ENCODE peak calls at places on chromosomes 1 and 21, in seven cellular contexts. Y, U, Z, G, B, R and S are unnamed samples.

GRCh38 chr1:173420330-173420806 is 56.8 kb upstream of the PRDX6 start:
- DNase-seq in Z (no peak), U (peak), Y (peak), G (peak), R (no peak), B (peak), S (peak)

GRCh38 chr1:40451238-40451585 is 936 bp downstream of the ZFP69B start:
- DNase-seq in G (no peak), Y (no peak), U (no peak), B (no peak), R (no peak), Z (no peak), S (no peak)

GRCh38 chr1:232899278-232899677 is 51.1 kb upstream of the NTPCR start:
- DNase-seq in B (no peak), Z (no peak), R (no peak), Y (no peak), U (no peak), G (no peak), S (no peak)

GRCh38 chr1:12335815-12336214 is 106.0 kb downstream of the VPS13D start:
- DNase-seq in R (no peak), Y (no peak), Z (no peak), B (no peak), U (no peak), G (no peak), S (no peak)

GRCh38 chr1:80988896-80989295 is 811.8 kb upstream of the ADGRL2 start:
- DNase-seq in U (no peak), B (no peak), G (no peak), Z (no peak), Y (no peak), R (no peak), S (no peak)

GRCh38 chr1:192904438-192904895 is 95.6 kb downstream of the RGS2 start:
- DNase-seq in Y (peak), G (peak), R (no peak), Z (no peak), B (no peak), U (no peak), S (no peak)

GRCh38 chr1:7207875-7208646 is 422.8 kb downstream of the CAMTA1 start:
- DNase-seq in Z (no peak), G (peak), U (no peak), R (no peak), B (peak), Y (peak), S (peak)

GRCh38 chr1:204114606-204115005 is 37.2 kb downstream of the ETNK2 start:
- DNase-seq in Z (no peak), U (no peak), G (no peak), B (no peak), R (no peak), Y (no peak), S (no peak)

GRCh38 chr1:155607708-155608107 is 2.3 kb upstream of the MSTO1 start:
- DNase-seq in B (no peak), R (no peak), G (peak), U (no peak), Y (no peak), Z (no peak), S (no peak)

GRCh38 chr1:228368801-228369607 is 37.6 kb downstream of the TRIM11 start:
- DNase-seq in R (peak), G (no peak), Z (no peak), U (no peak), Y (no peak), B (peak), S (no peak)

GRCh38 chr1:6247651-6248050 is 3.7 kb downstream of the HES3 start:
- DNase-seq in U (no peak), Y (no peak), B (no peak), G (no peak), Z (no peak), R (no peak), S (no peak)

GRCh38 chr1:30852026-30852425 is 56.5 kb downstream of the SDC3 start:
- DNase-seq in G (peak), R (no peak), B (no peak), U (peak), Y (peak), Z (no peak), S (peak)

GRCh38 chr1:233293556-233294446 is 1.7 kb downstream of the PCNX2 start:
- DNase-seq in B (no peak), U (no peak), G (peak), R (no peak), Z (no peak), Y (no peak), S (no peak)

GRCh38 chr1:150826299-150826698 is 18.2 kb upstream of the CTSK start:
- DNase-seq in Y (no peak), B (no peak), Z (no peak), G (no peak), U (no peak), R (no peak), S (no peak)

GRCh38 chr1:108149796-108150467 is 50.2 kb downstream of the SLC25A24 start:
- DNase-seq in Y (no peak), B (no peak), U (no peak), R (no peak), Z (no peak), G (peak), S (no peak)

GRCh38 chr1:94332952-94333351 is 85.2 kb upstream of the ABCD3 start:
- DNase-seq in Z (no peak), G (peak), Y (peak), U (no peak), B (no peak), R (no peak), S (no peak)

GRCh38 chr1:118113261-118113660 is 71.8 kb downstream of the SPAG17 start:
- DNase-seq in R (no peak), U (no peak), Z (no peak), Y (no peak), B (no peak), G (no peak), S (no peak)

GRCh38 chr1:102852583-102852982 is 255.7 kb downstream of the COL11A1 start:
- DNase-seq in G (no peak), Y (no peak), Z (no peak), B (no peak), U (no peak), R (no peak), S (no peak)

GRCh38 chr1:160005070-160005469 is 26.7 kb downstream of the PIGM start:
- DNase-seq in G (no peak), R (no peak), Z (no peak), U (no peak), B (no peak), Y (no peak), S (no peak)

GRCh38 chr21:25929859-25930520 is 195.2 kb downstream of the GABPA start:
- DNase-seq in G (peak), Y (peak), U (no peak), R (no peak), Z (no peak), B (no peak), S (no peak)
- TF ChIP-seq CTCF in G (peak), Y (no peak), U (no peak), R (no peak), Z (no peak), B (no peak), S (no peak)

GRCh38 chr1:95953005-95953404 is 719.0 kb downstream of the RWDD3 start:
- DNase-seq in Z (no peak), G (peak), R (no peak), U (no peak), B (peak), Y (peak), S (peak)
- TF ChIP-seq CTCF in Z (no peak), G (peak), R (peak), U (no peak), B (no peak), Y (peak), S (no peak)

GRCh38 chr1:32351859-32352745 is 10.2 kb downstream of the FAM229A start:
- DNase-seq in G (peak), Y (peak), R (no peak), B (peak), Z (no peak), U (peak), S (no peak)
- TF ChIP-seq CTCF in G (peak), Y (peak), R (no peak), B (peak), Z (no peak), U (no peak), S (no peak)

DNA sequence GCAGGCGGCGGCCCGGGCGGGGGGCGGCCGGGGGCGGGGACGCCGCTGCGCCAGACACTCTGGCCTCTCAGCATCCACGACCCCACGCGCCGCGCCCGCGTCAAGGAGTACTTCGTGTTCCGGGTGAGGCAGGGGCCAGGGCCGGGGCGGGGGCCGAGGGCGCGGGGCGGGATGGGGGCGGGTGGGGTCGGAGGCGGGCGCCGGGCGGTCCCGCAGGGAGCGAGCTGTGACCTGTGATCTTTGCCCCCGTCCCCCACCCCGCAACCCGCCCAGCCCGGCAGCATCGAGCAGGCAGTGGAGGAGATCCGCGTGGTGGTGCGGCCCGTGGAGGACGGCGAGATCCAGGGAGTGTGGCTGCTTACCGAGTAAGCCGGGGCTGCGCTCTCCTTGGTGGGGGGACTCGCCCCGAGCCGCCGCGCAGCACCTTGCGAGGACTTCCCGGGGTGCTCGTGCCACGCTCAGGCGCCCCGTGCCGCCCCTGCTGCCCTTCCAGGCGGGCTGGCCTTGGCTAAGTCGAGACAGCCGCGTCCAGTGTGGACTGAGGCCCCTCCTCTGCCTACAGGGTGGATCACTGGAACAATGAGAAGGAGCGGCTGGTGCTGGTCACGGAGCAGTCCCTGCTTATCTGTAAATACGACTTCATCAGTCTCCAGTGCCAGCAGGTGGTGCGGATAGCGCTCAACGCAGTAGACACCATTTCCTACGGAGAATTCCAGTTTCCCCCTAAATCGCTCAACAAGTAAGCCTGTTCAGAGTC is 514 bp downstream of the TPRG1L start:
- DNase-seq in G (peak), R (no peak), U (no peak), Z (no peak), B (peak), Y (peak), S (peak)
- TF ChIP-seq CTCF in G (no peak), R (no peak), U (no peak), Z (no peak), B (no peak), Y (no peak), S (no peak)

GRCh38 chr1:67759692-67760029 is 73.6 kb downstream of the GNG12 start:
- DNase-seq in G (no peak), B (no peak), R (no peak), Z (no peak), Y (no peak), U (no peak), S (no peak)

GRCh38 chr1:67759066-67759465 is 74.1 kb downstream of the GADD45A start:
- DNase-seq in R (no peak), G (no peak), B (no peak), Y (no peak), Z (no peak), U (no peak), S (no peak)

GRCh38 chr1:67761054-67761453 is 72.2 kb downstream of the GNG12 start:
- DNase-seq in Y (no peak), B (no peak), U (no peak), Z (no peak), R (no peak), G (no peak), S (no peak)

GRCh38 chr1:67761730-67762129 is 71.5 kb downstream of the GNG12 start:
- DNase-seq in Y (no peak), U (no peak), R (no peak), Z (no peak), B (no peak), G (no peak), S (no peak)

GRCh38 chr1:67760030-67760821 is 73.0 kb downstream of the GNG12 start:
- DNase-seq in R (no peak), G (peak), Y (peak), Z (peak), B (peak), U (peak), S (peak)
- TF ChIP-seq CTCF in R (peak), G (peak), Y (peak), Z (peak), B (peak), U (peak), S (peak)

GRCh38 chr1:114035304-114035700 is 56.0 kb downstream of the OLFML3 start:
- DNase-seq in R (no peak), U (no peak), G (no peak), B (no peak), Z (no peak), Y (no peak), S (no peak)

GRCh38 chr1:114032271-114033218 is 53.3 kb downstream of the OLFML3 start:
- DNase-seq in U (peak), Y (peak), B (no peak), G (peak), Z (no peak), R (no peak), S (no peak)

GRCh38 chr1:114034561-114035303 is 55.5 kb downstream of the OLFML3 start:
- DNase-seq in G (no peak), B (no peak), R (no peak), Y (no peak), Z (no peak), U (no peak), S (no peak)

GRCh38 chr1:114033961-114034360 is 54.7 kb downstream of the OLFML3 start:
- DNase-seq in Y (no peak), G (no peak), Z (no peak), U (no peak), B (no peak), R (no peak), S (no peak)

DNA sequence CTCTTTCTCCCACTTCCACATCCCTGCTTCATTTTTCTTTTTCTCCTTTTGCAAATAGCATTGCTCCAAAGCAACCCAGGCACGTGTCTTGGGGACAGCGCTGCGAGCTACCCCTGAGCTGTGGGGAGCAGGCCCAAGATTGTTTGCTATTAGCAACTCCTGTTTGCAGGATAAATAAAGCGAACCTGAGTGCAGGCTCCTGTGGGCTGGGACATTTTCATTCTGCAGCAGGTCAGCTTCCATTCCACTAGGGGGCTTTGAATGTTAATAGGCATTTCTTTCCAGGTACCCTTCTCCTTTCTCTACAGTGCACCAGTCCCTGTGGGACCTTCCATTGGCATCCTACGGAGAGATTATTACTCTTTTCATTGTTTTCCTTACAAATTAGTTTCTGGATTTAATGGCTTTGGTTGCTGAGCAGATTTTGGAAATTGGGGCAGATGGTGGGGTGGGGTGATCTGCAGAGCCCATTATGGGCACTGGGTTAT is 54.0 kb downstream of the OLFML3 start:
- DNase-seq in Z (no peak), Y (peak), G (peak), R (no peak), B (peak), U (no peak), S (peak)
- TF ChIP-seq CTCF in Z (no peak), Y (peak), G (peak), R (peak), B (peak), U (no peak), S (peak)

DNA sequence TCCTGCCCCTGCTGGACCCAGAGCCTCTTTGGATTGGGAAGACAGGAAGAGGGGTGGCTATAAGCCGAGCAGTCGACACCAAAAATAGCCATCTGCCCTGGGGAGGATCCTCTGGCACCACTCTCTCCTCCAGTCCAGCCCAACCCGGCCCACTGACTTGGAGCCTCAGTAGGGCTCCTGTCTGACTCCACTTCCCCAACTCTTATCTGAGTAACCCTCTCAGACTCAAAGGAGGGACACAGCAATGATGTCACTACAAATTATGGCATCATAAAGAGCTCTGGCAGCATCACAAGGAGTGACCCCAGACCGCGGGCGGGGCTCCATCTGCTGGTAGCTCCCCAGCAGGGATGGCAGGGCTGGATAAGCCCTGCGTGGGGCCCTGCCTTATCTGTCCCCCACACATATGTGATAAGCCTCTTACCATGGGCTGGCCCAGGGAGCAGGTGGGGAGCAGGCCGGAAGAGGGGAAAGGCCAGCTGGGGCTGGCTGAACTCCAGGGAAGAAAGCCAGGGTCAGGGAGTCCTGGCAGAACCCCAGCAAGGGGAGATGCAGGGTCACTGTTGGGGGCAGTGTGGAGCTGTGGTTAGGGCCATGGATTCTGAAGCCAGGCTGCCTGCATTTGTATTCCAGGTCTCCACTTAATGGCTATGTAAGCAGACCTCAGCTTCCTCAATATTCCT is 4.6 kb upstream of the SLC6A9 start:
- DNase-seq in Z (no peak), U (peak), R (no peak), G (peak), Y (peak), B (peak), S (no peak)
- TF ChIP-seq CTCF in Z (no peak), U (no peak), R (no peak), G (peak), Y (peak), B (peak), S (no peak)

DNA sequence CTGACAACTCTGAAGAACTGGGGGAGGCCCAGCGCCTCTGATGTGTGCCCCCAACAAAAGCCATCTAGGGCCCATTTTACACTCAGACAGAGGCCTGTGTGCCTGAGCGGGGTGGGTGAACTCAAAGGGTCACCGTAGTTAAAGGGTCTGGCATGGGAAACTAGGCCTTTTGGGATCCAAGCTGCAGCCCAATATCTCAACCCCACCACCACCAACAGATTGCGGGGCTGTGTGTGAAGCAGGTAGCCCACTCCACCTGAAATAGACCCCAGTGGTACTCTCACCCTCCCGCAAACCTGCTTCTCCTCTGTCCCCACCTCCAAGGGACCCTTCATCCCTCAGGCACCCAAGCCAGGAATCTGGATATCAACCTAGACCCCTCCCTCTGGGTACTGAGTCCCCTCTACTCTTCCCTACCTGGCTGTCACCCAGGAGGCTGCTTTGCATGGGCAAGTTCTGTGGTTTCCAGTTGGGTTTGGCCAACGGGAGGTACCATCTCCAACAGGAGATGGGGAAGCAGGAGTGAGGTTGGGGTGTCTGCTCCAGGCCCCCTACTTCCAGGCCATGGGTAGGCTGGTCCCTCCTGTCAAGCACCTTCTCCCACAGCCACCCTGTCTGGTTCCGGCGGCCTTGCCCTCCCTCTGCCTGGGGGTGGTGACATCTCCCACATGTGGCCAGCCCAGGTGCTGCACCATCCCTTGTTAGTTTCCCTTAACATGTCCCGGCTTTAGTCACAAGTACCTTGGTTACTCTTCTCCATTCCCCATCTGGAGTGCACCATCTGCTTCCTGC is 35.2 kb upstream of the LRP8 start:
- DNase-seq in Y (no peak), B (peak), U (no peak), G (no peak), R (peak), Z (no peak), S (no peak)
- TF ChIP-seq CTCF in Y (no peak), B (peak), U (no peak), G (no peak), R (no peak), Z (no peak), S (no peak)

GRCh38 chr1:71843023-71843422 is 439.3 kb downstream of the NEGR1 start:
- DNase-seq in Z (no peak), R (no peak), Y (no peak), B (no peak), U (no peak), G (no peak), S (no peak)
- TF ChIP-seq CTCF in Z (no peak), R (no peak), Y (no peak), B (no peak), U (no peak), G (no peak), S (no peak)

GRCh38 chr1:101474039-101474665 is 237.3 kb downstream of the S1PR1 start:
- DNase-seq in B (no peak), G (peak), Y (peak), U (no peak), Z (no peak), R (no peak), S (peak)
- TF ChIP-seq CTCF in B (peak), G (peak), Y (peak), U (no peak), Z (no peak), R (no peak), S (peak)